ENCODE peak calls at places on chromosomes 13 and 19, in five cellular contexts. E is aorta, Q is osteoblast, S is prostate gland, B is fibroblast of lung. R is an unnamed sample.
A peak's percentile ranks its signal among the peaks of the same experiment; 100 is the strongest.

GRCh38 chr13:106561551-106562170 is 6.3 kb downstream of the ARGLU1 start:
- DNase-seq in E (no peak), Q (peak; percentile 72), S (no peak), B (peak; percentile 64), R (no peak)

GRCh38 chr19:56839665-56840451 is 668 bp downstream of the PEG3 start:
- DNase-seq in E (peak; percentile 96), Q (no peak), S (no peak), B (peak; percentile 18), R (peak; percentile 88)

GRCh38 chr19:10968527-10969081 is 7.8 kb downstream of the SMARCA4 start:
- DNase-seq in E (no peak), Q (peak; percentile 66), S (no peak), B (no peak), R (no peak)

GRCh38 chr19:46967578-46968018 is 52.0 kb upstream of the NPAS1 start:
- DNase-seq in E (peak; percentile 71), Q (no peak), S (peak; percentile 75), B (no peak), R (peak; percentile 72)

GRCh38 chr13:109704771-109705628 is 81.4 kb downstream of the IRS2 start:
- DNase-seq in E (peak; percentile 72), Q (no peak), S (no peak), B (no peak), R (peak; percentile 86)

GRCh38 chr19:39199025-39199424 is 2.3 kb downstream of the NCCRP1 start:
- DNase-seq in E (no peak), Q (peak; percentile 98), S (no peak), B (peak; percentile 26), R (peak; percentile 66)

GRCh38 chr19:19871932-19872331 is 6.2 kb downstream of the ZNF253 start:
- DNase-seq in E (no peak), Q (peak; percentile 17), S (no peak), B (no peak), R (no peak)

GRCh38 chr19:38319421-38320258 is at the start of gene KCNK6:
- DNase-seq in E (peak; percentile 73), Q (peak; percentile 92), S (peak; percentile 57), B (peak; percentile 35), R (peak; percentile 81)

GRCh38 chr19:22832031-22832762 is at the start of gene ZNF723:
- DNase-seq in E (no peak), Q (no peak), S (no peak), B (no peak), R (no peak)

GRCh38 chr13:74047925-74048324 is 86.3 kb downstream of the KLF12 start:
- DNase-seq in E (no peak), Q (no peak), S (no peak), B (peak; percentile 35), R (no peak)

GRCh38 chr19:16285769-16286564 is 38.7 kb upstream of the KLF2 start:
- DNase-seq in E (peak; percentile 61), Q (no peak), S (no peak), B (peak; percentile 37), R (no peak)

GRCh38 chr13:76864259-76864658 is 21.9 kb downstream of the KCTD12 start:
- DNase-seq in E (no peak), Q (no peak), S (no peak), B (no peak), R (no peak)

GRCh38 chr13:76860706-76861105 is 25.5 kb downstream of the KCTD12 start:
- DNase-seq in E (no peak), Q (no peak), S (no peak), B (no peak), R (no peak)

GRCh38 chr13:76863022-76863421 is 23.2 kb downstream of the KCTD12 start:
- DNase-seq in E (no peak), Q (no peak), S (no peak), B (no peak), R (no peak)

GRCh38 chr13:76865109-76865508 is 21.1 kb downstream of the KCTD12 start:
- DNase-seq in E (no peak), Q (no peak), S (no peak), B (no peak), R (no peak)

DNA sequence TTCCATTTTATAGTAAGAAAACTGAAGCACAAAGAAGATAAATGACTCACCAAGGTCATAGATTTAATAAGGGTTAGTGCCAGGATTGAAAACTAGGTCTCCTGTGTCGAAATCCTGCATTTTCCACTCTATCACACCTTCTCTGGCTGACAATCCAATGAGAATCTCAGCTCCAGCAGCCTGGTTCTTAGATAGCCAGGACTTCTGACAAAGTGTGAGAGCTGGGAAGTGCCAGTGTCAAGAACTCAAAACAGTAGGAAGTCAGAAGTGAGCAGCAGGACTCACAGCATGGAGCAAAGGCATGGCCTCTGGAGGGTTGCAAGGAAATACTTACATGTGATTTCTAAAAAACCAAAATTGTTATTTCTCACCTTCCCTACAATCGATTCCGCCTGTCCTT is 24.3 kb downstream of the KCTD12 start:
- DNase-seq in E (no peak), Q (no peak), S (no peak), B (no peak), R (no peak)
- H3K27ac ChIP-seq in E (no peak overlapping the region), Q (no peak overlapping the region), S (no peak overlapping the region), B (no peak overlapping the region), R (no peak overlapping the region)

GRCh38 chr13:99967498-99967883 is 4.1 kb downstream of the ZIC5 start:
- DNase-seq in E (no peak), Q (no peak), S (no peak), B (no peak), R (no peak)

GRCh38 chr13:99969934-99970760 is 1.4 kb downstream of the ZIC5 start:
- DNase-seq in E (no peak), Q (peak; percentile 90), S (no peak), B (peak; percentile 30), R (no peak)

GRCh38 chr13:99969368-99969933 is 2.1 kb downstream of the ZIC5 start:
- DNase-seq in E (no peak), Q (peak; percentile 75), S (no peak), B (no peak), R (no peak)

GRCh38 chr13:99967884-99968520 is 3.6 kb downstream of the ZIC5 start:
- DNase-seq in E (no peak), Q (peak; percentile 58), S (no peak), B (no peak), R (no peak)

DNA sequence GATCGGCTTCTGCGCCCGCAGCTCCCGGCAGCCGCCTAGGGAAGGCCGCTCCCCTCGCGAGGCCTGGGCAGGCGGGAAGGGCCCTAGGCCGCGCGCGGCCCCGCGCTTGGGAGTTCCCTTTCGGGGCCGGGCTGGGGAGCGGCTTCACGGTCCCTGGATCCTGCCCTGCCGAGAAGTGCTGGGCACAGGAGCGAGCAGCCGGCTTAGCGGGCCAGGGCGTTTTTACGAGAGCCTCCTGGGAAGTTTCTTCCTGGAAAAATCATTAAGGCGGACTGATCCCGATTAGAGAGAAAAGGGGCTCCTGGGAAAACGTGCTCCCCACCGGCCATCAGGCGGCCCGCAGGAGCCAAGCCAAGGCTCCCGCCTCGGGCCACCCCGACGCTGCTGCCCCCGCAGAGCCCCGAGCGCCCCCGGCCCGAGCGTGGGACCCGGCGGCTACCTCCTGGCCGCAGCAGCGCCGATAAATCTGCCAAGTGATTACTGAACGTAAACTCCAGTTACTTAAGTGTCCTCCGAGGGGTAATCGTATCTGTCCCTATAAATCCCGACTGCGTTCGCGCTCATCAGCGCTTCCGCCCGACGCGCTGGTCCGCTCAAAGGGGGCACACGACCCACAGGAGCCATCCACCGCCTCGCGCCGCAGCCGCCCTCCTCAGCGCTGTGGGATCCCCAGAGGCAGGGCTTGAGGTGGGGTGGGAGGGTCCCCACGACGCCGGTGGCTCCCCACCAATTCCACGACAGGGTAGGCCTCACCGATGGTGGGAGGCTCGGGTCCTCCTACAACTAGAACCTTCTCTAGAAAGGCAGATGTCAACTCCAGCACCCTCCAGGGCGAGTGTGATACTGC is 2.8 kb downstream of the ZIC5 start:
- DNase-seq in E (no peak), Q (peak; percentile 91), S (no peak), B (no peak), R (no peak)
- H3K27ac ChIP-seq in E (no peak overlapping the region), Q (no peak overlapping the region), S (no peak overlapping the region), B (no peak overlapping the region), R (no peak overlapping the region)

GRCh38 chr19:4976412-4977298 is 7.7 kb downstream of the KDM4B start:
- DNase-seq in E (peak; percentile 85), Q (peak; percentile 92), S (peak; percentile 95), B (peak; percentile 93), R (peak; percentile 87)
- H3K27ac ChIP-seq in E (peak overlapping the region; percentile 22), Q (peak overlapping the region; percentile 65), S (peak overlapping the region; percentile 92), B (peak overlapping the region; percentile 92), R (peak overlapping the region; percentile 89)

GRCh38 chr13:41007359-41008118 is 11.6 kb downstream of the ELF1 start:
- DNase-seq in E (no peak), Q (no peak), S (no peak), B (peak; percentile 16), R (no peak)
- H3K27ac ChIP-seq in E (no peak overlapping the region), Q (peak overlapping the region; percentile 73), S (no peak overlapping the region), B (peak overlapping the region; percentile 11), R (no peak overlapping the region)

DNA sequence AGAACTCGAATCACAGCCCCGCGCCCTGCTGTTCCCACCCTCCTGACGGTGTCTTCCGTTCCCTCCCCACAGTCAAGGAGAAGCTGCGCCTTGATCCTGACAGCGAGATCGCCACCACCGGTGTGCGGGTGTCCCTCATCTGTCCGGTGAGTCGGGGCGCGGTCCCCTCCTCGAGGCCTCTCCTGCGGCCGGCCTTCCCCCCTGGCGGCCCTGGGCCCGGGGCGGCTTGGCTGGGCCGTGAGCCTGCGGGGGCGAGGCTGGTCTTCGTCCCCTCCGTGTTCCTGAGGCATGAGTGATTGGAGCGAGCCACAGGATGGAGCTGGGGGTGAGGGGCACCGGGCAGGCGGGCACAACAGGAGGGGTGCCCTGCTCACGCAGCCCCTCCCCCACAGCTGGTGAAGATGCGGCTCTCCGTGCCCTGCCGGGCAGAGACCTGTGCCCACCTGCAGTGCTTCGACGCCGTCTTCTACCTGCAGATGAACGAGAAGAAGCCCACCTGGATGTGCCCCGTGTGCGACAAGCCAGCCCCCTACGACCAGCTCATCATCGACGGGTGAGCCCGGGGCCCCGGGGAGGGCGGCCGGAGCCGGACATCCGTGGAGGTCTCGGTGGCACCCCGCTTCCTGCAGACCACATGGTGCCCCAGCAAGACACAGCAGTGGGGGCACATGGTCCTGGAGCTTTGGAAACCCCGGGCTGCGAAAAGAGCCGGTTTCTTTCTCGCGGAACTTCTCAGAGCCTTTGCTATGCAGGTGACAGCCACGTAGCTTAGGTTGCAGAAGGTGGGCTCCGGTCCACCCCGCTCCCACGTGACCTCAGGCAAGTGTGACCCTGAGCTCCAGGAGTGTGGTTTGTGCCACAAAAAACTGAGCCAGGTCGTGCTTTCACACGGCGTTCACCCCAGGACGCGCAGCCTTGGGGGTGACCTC is 25.8 kb downstream of the PIAS4 start:
- DNase-seq in E (no peak), Q (no peak), S (no peak), B (no peak), R (peak; percentile 61)
- H3K27ac ChIP-seq in E (no peak overlapping the region), Q (no peak overlapping the region), S (no peak overlapping the region), B (no peak overlapping the region), R (no peak overlapping the region)

R was measured in upper lobe of right lung.